ENCODE peak calls at places on chromosome 7, in five cellular contexts. G is ovary; W is activated CD8-positive, alpha-beta T cell treated with anti-CD3 and anti-CD28 coated beads for 36 hours; T is MM.1S; Y is BJ. S is an unnamed sample.

GRCh38 chr7:5497158-5498103 is 73.8 kb upstream of the TNRC18 start:
- DNase-seq in T (no peak), Y (no peak), W (peak), G (no peak), S (no peak)

GRCh38 chr7:128235469-128235868 is 5.6 kb upstream of the LEP start:
- DNase-seq in G (no peak), T (no peak), W (no peak), Y (no peak), S (no peak)

GRCh38 chr7:45295222-45295621 is 137.6 kb downstream of the RAMP3 start:
- DNase-seq in T (no peak), W (no peak), Y (no peak), G (no peak), S (no peak)

GRCh38 chr7:148753224-148753623 is 54.5 kb downstream of the CUL1 start:
- DNase-seq in Y (no peak), T (no peak), W (no peak), G (no peak), S (no peak)

GRCh38 chr7:158407581-158408331 is 179.9 kb downstream of the PTPRN2 start:
- DNase-seq in W (no peak), Y (no peak), T (no peak), G (no peak), S (peak)

GRCh38 chr7:50678586-50678985 is 104.1 kb downstream of the GRB10 start:
- DNase-seq in W (no peak), T (no peak), Y (no peak), G (no peak), S (no peak)

GRCh38 chr7:93910076-93910994 is 4.0 kb downstream of the GNGT1 start:
- DNase-seq in Y (peak), G (peak), T (no peak), W (no peak), S (no peak)

GRCh38 chr7:75596727-75597614 is 104.9 kb downstream of the SPDYE5 start:
- DNase-seq in W (peak), Y (no peak), T (no peak), G (no peak), S (peak)

GRCh38 chr7:148447221-148447845 is 143.2 kb upstream of the C7orf33 start:
- DNase-seq in W (no peak), G (no peak), T (no peak), Y (no peak), S (peak)

GRCh38 chr7:17680026-17680425 is 260.3 kb downstream of the SNX13 start:
- DNase-seq in Y (peak), T (no peak), G (peak), W (no peak), S (no peak)

GRCh38 chr7:48033922-48034321 is 1.4 kb upstream of the C7orf57 start:
- DNase-seq in W (no peak), T (no peak), G (no peak), Y (no peak), S (no peak)

GRCh38 chr7:48031111-48031510 is 2.2 kb upstream of the SUN3 start:
- DNase-seq in Y (no peak), W (no peak), G (no peak), T (no peak), S (no peak)

GRCh38 chr7:48038815-48039496 is 3.6 kb downstream of the C7orf57 start:
- DNase-seq in T (no peak), Y (no peak), G (no peak), W (no peak), S (no peak)

GRCh38 chr7:48035967-48036478 is 680 bp downstream of the C7orf57 start:
- DNase-seq in Y (no peak), T (no peak), W (peak), G (no peak), S (no peak)

DNA sequence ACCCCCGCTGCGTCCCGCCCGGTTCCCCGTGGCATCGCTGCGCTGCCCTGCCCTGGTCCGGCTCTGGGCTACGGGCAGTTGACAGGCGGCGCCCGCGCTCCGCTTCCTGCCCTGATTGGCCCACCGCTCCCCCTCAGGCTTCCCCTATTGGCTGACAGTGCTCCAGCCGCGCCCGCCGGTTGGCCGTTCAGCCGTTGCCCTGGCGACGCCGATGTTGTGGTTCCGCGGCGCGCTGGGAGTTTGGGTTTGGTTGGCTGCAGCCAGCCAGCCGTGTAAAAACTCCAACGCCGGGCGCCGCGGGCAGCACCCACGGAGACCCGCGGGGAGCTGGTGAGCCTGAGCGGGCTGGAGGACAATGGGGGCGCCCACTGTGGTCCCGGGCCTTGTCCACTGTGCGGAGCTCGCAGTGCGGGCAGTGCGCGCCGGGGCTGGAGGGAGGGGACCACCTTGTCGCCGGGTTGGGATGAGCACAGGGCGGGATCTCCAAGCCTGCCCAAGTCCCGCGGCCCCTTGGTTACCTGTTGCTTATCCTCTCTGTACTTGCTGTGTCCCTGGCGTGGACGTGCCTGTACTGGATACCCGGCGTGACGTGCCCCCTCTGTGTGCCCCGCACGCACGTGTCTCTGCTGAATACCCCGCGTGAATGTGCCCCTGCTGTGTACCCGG is at the start of gene C7orf57:
- DNase-seq in Y (no peak), G (peak), T (peak), W (peak), S (peak)
- TF ChIP-seq CTCF in Y (peak), G (no peak), T (no peak), W (no peak), S (no peak)

GRCh38 chr7:13282377-13282980 is 595.0 kb downstream of the ARL4A start:
- DNase-seq in T (peak), G (no peak), Y (no peak), W (no peak), S (no peak)
- TF ChIP-seq CTCF in T (peak), G (no peak), Y (peak), W (no peak), S (no peak)

DNA sequence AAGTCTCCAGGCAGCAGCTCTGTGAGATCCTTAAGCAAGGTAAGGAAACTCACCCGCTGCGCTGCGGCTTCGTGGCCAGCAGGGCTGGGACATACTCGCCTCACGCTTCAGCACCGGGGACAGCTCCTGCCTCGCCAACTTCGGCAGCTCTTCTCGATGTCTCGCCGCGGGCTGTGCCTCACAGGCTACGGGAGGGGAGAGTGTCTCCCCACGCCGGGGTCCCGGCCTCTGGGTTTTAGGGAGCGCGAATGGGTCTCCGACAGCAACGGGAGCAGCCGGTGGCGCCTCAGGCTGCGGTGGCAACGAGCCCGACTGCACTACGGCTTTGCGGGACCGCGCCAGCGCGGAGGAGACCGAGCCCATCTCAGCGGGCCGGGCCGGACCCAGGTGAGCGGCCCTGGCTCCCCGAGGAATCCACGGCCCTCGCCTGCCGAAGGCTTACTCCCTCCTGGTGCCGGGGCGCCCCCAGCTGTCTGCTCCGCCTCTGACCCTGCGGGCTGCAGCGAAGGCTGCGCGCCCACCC is 62.4 kb downstream of the LSM5 start:
- DNase-seq in W (peak), G (no peak), T (no peak), Y (peak), S (peak)
- TF ChIP-seq CTCF in W (no peak), G (no peak), T (no peak), Y (peak), S (peak)

DNA sequence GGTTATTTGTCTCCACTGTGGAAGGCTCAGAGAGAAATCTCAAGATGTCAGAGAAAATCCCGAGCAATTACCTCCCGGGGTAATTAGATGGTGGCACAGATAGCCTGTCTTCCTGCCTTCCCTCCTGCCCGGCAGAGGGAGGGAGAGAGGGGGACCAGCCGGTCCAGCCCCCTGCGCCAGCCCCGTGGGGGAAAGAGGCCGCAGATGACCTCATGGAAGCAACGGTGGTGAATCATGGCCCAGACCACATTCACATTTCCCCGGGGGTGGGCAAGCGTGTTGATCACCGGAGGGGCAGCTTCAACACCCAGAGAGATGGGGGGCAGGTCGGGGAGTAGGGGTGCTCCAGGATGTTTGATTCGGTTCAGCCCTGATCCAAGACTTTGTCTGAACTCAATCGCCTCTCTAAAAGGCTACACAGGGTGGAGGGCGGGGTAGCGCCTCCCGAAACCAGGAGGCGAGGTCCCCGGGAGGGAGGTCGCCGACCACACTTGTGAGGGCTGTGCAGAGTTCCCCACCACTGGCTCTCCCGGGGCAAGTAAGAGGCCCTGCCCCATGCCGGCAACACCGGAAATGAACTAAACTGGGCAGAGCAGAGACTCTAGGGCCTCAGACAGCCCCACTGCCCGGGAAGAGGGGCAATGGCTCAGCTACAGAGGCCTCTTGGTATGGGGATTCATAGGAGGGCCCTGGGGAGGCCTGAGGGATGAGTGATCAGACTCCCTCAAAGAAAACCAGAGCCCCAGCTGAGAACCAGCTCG is 89.1 kb upstream of the MYL10 start:
- DNase-seq in G (no peak), T (no peak), Y (no peak), W (no peak), S (no peak)
- TF ChIP-seq CTCF in G (no peak), T (no peak), Y (peak), W (no peak), S (no peak)

GRCh38 chr7:134957005-134957404 is 29.3 kb upstream of the AGBL3 start:
- DNase-seq in W (no peak), T (no peak), G (no peak), Y (no peak), S (no peak)
- TF ChIP-seq CTCF in W (no peak), T (no peak), G (no peak), Y (no peak), S (no peak)

GRCh38 chr7:24318326-24318725 is 34.3 kb downstream of the NPY start:
- DNase-seq in G (no peak), W (no peak), Y (no peak), T (no peak), S (peak)
- TF ChIP-seq CTCF in G (no peak), W (no peak), Y (no peak), T (no peak), S (peak)

GRCh38 chr7:8829100-8829499 is 395.7 kb downstream of the NXPH1 start:
- DNase-seq in T (no peak), Y (no peak), G (no peak), W (no peak), S (no peak)

GRCh38 chr7:8827329-8827728 is 393.9 kb downstream of the NXPH1 start:
- DNase-seq in Y (no peak), W (no peak), G (no peak), T (no peak), S (no peak)

GRCh38 chr7:8817448-8818036 is 384.1 kb downstream of the NXPH1 start:
- DNase-seq in W (no peak), Y (no peak), T (no peak), G (no peak), S (no peak)

GRCh38 chr7:8822595-8822994 is 389.2 kb downstream of the NXPH1 start:
- DNase-seq in G (no peak), Y (no peak), W (no peak), T (no peak), S (no peak)

GRCh38 chr7:8823486-8823885 is 390.1 kb downstream of the NXPH1 start:
- DNase-seq in W (no peak), G (no peak), T (no peak), Y (no peak), S (no peak)
- TF ChIP-seq CTCF in W (no peak), G (no peak), T (no peak), Y (no peak), S (no peak)